ENCODE peak calls at places on chromosome 3, in six cellular contexts. O is endothelial cell of umbilical vein, I is hepatocyte, G is pancreas, F is mucosa of descending colon, M is neural progenitor cell. C is an unnamed sample. For H3K4me1, the result is how much of the 10 kb centered on the place peaks cover.

GRCh38 chr3:77871436-77871835 is 831.5 kb downstream of the ROBO2 start:
- DNase-seq in M (no peak), O (no peak), I (peak), F (no peak), G (no peak), C (no peak)

GRCh38 chr3:54817628-54818027 is 110.2 kb downstream of the LRTM1 start:
- DNase-seq in M (no peak), G (no peak), I (no peak), F (no peak), O (no peak), C (no peak)

GRCh38 chr3:50278868-50279224 is at the start of gene LSMEM2:
- DNase-seq in I (no peak), M (no peak), G (no peak), O (no peak), F (no peak), C (peak)

GRCh38 chr3:140736863-140737460 is 59.1 kb downstream of the TRIM42 start:
- DNase-seq in M (peak), F (peak), O (peak), G (peak), I (peak), C (peak)

GRCh38 chr3:85304360-85304964 is 345.7 kb downstream of the CADM2 start:
- DNase-seq in O (no peak), M (no peak), G (no peak), F (no peak), I (peak), C (no peak)

GRCh38 chr3:35665390-35666055 is 26.2 kb downstream of the ARPP21 start:
- DNase-seq in F (no peak), O (peak), I (no peak), M (no peak), G (no peak), C (no peak)

GRCh38 chr3:29128004-29128403 is 152.9 kb upstream of the RBMS3 start:
- DNase-seq in O (peak), F (no peak), M (peak), I (no peak), G (no peak), C (no peak)

GRCh38 chr3:82274897-82275296 is 513.5 kb upstream of the GBE1 start:
- DNase-seq in G (no peak), M (no peak), I (no peak), F (no peak), O (no peak), C (no peak)

GRCh38 chr3:49646236-49646635 is 27.9 kb upstream of the APEH start:
- DNase-seq in G (no peak), F (no peak), I (no peak), O (no peak), M (no peak), C (no peak)

GRCh38 chr3:182364723-182365650 is 428.3 kb upstream of the ATP11B start:
- DNase-seq in M (no peak), I (no peak), F (peak), O (peak), G (no peak), C (no peak)

GRCh38 chr3:12356175-12356574 is 67.3 kb downstream of the PPARG start:
- DNase-seq in M (no peak), I (no peak), O (no peak), G (no peak), F (no peak), C (no peak)

GRCh38 chr3:35707904-35708303 is 68.6 kb downstream of the ARPP21 start:
- DNase-seq in G (no peak), F (no peak), O (no peak), I (no peak), M (no peak), C (no peak)

GRCh38 chr3:29091599-29092189 is 189.2 kb upstream of the RBMS3 start:
- DNase-seq in I (no peak), M (no peak), F (no peak), G (no peak), O (peak), C (no peak)

GRCh38 chr3:120350431-120350941 is 1.3 kb upstream of the LRRC58 start:
- DNase-seq in O (peak), I (peak), M (no peak), G (peak), F (peak), C (peak)

GRCh38 chr3:155293518-155293917 is at the start of gene STRIT1:
- DNase-seq in G (no peak), M (no peak), F (no peak), O (no peak), I (no peak), C (no peak)

GRCh38 chr3:120145498-120146285 is 51.4 kb upstream of the GSK3B start:
- DNase-seq in O (peak), G (no peak), I (peak), M (no peak), F (no peak), C (no peak)

GRCh38 chr3:8851703-8852102 is 82.3 kb upstream of the OXTR start:
- DNase-seq in M (no peak), O (no peak), F (no peak), G (no peak), I (peak), C (no peak)

GRCh38 chr3:197891-198491 is 1.4 kb downstream of the CHL1 start:
- DNase-seq in F (no peak), G (no peak), O (no peak), I (peak), M (peak), C (peak)

GRCh38 chr3:126751611-126752302 is 47.7 kb downstream of the CHCHD6 start:
- DNase-seq in G (no peak), O (no peak), M (no peak), I (no peak), F (no peak), C (no peak)

GRCh38 chr3:15305366-15305844 is 27.0 kb downstream of the SH3BP5 start:
- DNase-seq in G (no peak), O (peak), M (no peak), F (no peak), I (peak), C (no peak)

GRCh38 chr3:133576169-133576568 is 2.7 kb downstream of the CDV3 start:
- DNase-seq in O (peak), G (no peak), M (no peak), F (no peak), I (no peak), C (no peak)
- H3K4me3 ChIP-seq in O (peak), G (peak), M (peak), F (no peak), I (peak), C (no peak)

GRCh38 chr3:113250566-113250965 is 39.2 kb downstream of the BOC start:
- DNase-seq in F (no peak), G (no peak), M (no peak), I (no peak), O (no peak), C (no peak)

GRCh38 chr3:113247051-113247450 is 35.7 kb downstream of the BOC start:
- DNase-seq in G (no peak), O (no peak), F (no peak), M (no peak), I (no peak), C (no peak)

GRCh38 chr3:113247664-113248458 is 36.5 kb downstream of the BOC start:
- DNase-seq in M (no peak), O (no peak), G (no peak), I (no peak), F (no peak), C (peak)

GRCh38 chr3:113249601-113250000 is 38.2 kb downstream of the BOC start:
- DNase-seq in I (no peak), G (no peak), M (no peak), O (no peak), F (no peak), C (no peak)

GRCh38 chr3:113249111-113249510 is 37.8 kb downstream of the BOC start:
- DNase-seq in M (no peak), G (no peak), F (no peak), I (no peak), O (no peak), C (peak)
- H3K4me1 ChIP-seq in M (under half), G (under half), F (under half), I (under half), O (under half), C (under half)

GRCh38 chr3:39105687-39106063 is 1.8 kb downstream of the GORASP1 start:
- DNase-seq in I (no peak), F (no peak), O (no peak), M (no peak), G (no peak), C (no peak)
- H3K4me3 ChIP-seq in I (no peak), F (no peak), O (no peak), M (peak), G (peak), C (no peak)

GRCh38 chr3:159879598-159879997 is 109.0 kb upstream of the IL12A start:
- DNase-seq in M (no peak), O (no peak), I (no peak), G (no peak), F (no peak), C (no peak)

GRCh38 chr3:159882367-159882766 is 106.3 kb upstream of the IL12A start:
- DNase-seq in O (no peak), M (no peak), F (no peak), I (no peak), G (no peak), C (no peak)

GRCh38 chr3:159882784-159883779 is 105.6 kb upstream of the IL12A start:
- DNase-seq in O (peak), F (no peak), I (no peak), M (peak), G (no peak), C (no peak)

GRCh38 chr3:159881828-159882309 is 106.8 kb upstream of the IL12A start:
- DNase-seq in M (no peak), I (no peak), O (peak), G (no peak), F (no peak), C (no peak)

DNA sequence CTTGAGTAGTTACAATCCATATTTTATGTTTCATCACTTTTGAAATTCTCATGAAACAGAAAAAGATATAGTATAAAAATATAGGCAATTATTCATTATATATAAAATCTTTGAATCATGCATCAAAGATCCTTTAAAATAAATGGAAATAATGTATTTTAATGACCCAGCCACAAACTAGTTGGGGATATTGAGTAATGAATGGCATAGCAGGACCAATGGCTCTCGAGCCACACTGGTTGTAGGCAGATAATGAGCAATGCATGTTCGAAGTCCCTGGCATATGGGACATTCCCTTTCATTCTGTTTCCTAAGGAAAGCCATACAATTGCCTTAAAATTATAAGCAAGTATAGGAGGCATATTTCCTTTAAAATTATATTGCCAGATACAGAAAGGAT is 107.4 kb upstream of the IL12A start:
- DNase-seq in I (no peak), O (no peak), F (no peak), G (no peak), M (no peak), C (no peak)
- H3K4me1 ChIP-seq in I (under half), O (under half), F (under half), G (under half), M (under half), C (under half)

DNA sequence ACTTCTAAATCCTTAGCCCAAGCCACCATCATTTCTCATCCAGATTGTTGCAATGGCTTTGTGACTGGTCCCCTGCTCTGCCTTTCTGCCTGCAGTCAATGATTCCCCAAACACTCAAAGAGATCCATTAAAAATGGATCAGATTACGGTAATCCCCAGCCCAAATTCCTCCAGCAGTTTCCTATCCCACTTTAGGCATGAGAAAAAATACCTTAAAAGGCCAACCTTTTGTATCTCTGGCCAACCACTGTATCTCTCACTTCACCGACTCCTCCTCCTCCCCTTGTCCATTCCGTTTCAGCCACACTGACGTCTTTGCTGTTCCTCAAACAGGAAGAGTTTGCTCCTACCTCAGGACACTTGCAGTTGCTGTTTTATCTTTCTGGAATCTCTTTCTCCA is 20.9 kb upstream of the IL1RAP start:
- DNase-seq in O (no peak), I (no peak), M (peak), G (no peak), F (no peak), C (no peak)
- H3K4me3 ChIP-seq in O (no peak), I (no peak), M (no peak), G (no peak), F (no peak), C (no peak)

GRCh38 chr3:101501783-101502182 is 11.2 kb downstream of the SENP7 start:
- DNase-seq in I (no peak), M (no peak), O (no peak), G (no peak), F (no peak), C (no peak)
- H3K4me1 ChIP-seq in I (under half), M (under half), O (under half), G (under half), F (under half), C (under half)

DNA sequence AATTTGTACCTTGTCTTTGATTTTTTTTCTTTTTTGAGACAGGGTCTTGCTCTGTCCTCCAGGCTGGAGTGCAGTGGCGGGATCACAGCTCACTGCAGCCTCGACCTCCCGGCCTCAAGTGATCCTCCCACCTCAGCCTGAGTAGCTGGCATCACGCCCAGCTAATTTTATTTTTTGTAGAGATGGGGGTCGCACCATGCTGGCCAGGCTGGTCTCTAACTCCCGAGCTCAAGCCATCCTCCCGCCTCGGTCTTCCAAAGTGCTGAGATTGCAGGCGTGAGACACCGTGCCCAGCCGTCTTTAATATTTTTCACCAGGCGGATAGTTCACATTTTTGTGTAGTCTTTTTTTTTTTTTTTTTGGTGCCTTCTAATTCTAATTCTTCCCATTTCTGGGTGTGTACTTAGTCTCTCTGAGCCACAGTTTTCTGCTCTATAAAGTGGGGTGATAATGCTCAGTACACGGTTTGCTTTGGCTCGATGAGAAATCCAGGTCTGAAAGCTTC is 528 bp upstream of the TATDN2 start:
- DNase-seq in M (no peak), I (no peak), G (peak), O (no peak), F (no peak), C (peak)
- H3K4me3 ChIP-seq in M (peak), I (no peak), G (peak), O (peak), F (peak), C (peak)

C was measured in uterus.